ENCODE peak calls at places on chromosome 22, in four cellular contexts. J is HTR-8/SVneo; C is activated CD4-positive, alpha-beta T cell treated with anti-CD3 and anti-CD28 coated beads, Interleukin-2, amount 50 U/mL, for 24 hours; O is RCC 7860. Y is an unnamed sample.

GRCh38 chr22:36585841-36586240 is 56.9 kb upstream of the EIF3D start:
- DNase-seq in J (peak), C (no peak), O (no peak), Y (no peak)

GRCh38 chr22:47622541-47622940 is 860.1 kb downstream of the TBC1D22A start:
- DNase-seq in O (no peak), J (no peak), C (no peak), Y (no peak)

GRCh38 chr22:16949561-16949960 is 58.5 kb downstream of the GAB4 start:
- DNase-seq in C (no peak), J (no peak), O (no peak), Y (no peak)

GRCh38 chr22:31680764-31681624 is 19.0 kb upstream of the PISD start:
- DNase-seq in C (no peak), O (peak), J (no peak), Y (no peak)

GRCh38 chr22:42856179-42856864 is 751 bp downstream of the ARFGAP3 start:
- DNase-seq in J (no peak), C (no peak), O (peak), Y (no peak)

GRCh38 chr22:47624277-47625012 is 862.0 kb downstream of the TBC1D22A start:
- DNase-seq in O (no peak), C (no peak), J (no peak), Y (no peak)

GRCh38 chr22:17410576-17410975 is 41.3 kb downstream of the CECR2 start:
- DNase-seq in J (no peak), O (no peak), C (no peak), Y (no peak)

GRCh38 chr22:37776639-37777005 is 31.1 kb upstream of the GCAT start:
- DNase-seq in O (no peak), C (no peak), J (no peak), Y (no peak)

GRCh38 chr22:43554259-43554636 is 142.4 kb downstream of the MPPED1 start:
- DNase-seq in O (no peak), J (no peak), C (no peak), Y (no peak)

GRCh38 chr22:21876486-21877176 is 9.2 kb upstream of the MAPK1 start:
- DNase-seq in J (no peak), C (peak), O (no peak), Y (no peak)